ENCODE peak calls at places on chromosomes 6 and 20, in seven cellular contexts. L is cardiac muscle cell, Q is cardiac fibroblast, V is HFFc6, J is upper lobe of left lung, F is transverse colon, N is fibroblast of mammary gland. R is an unnamed sample.
A peak's percentile ranks its signal among the peaks of the same experiment; 100 is the strongest.

GRCh38 chr20:57560554-57561355 is at the start of gene PCK1:
- DNase-seq in L (peak; percentile 51), Q (peak; percentile 15), V (no peak), J (no peak), F (peak; percentile 96), N (peak; percentile 28), R (no peak)

GRCh38 chr6:28940294-28940858 is 16.6 kb upstream of the TRIM27 start:
- DNase-seq in L (no peak), Q (no peak), V (no peak), J (peak; percentile 53), F (peak; percentile 41), N (peak; percentile 49), R (peak; percentile 37)

GRCh38 chr20:46883847-46884246 is 10.8 kb upstream of the EYA2 start:
- DNase-seq in L (no peak), Q (no peak), V (no peak), J (no peak), F (no peak), N (no peak), R (no peak)

GRCh38 chr6:136984578-136984977 is 60.2 kb downstream of the IL20RA start:
- DNase-seq in L (no peak), Q (no peak), V (no peak), J (no peak), F (no peak), N (no peak), R (no peak)

GRCh38 chr20:8124639-8125038 is 7.4 kb upstream of the PLCB1 start:
- DNase-seq in L (peak; percentile 42), Q (peak; percentile 26), V (no peak), J (no peak), F (no peak), N (no peak), R (no peak)

GRCh38 chr6:55617272-55617671 is 38.3 kb upstream of the HMGCLL1 start:
- DNase-seq in L (peak; percentile 71), Q (peak; percentile 67), V (peak; percentile 3), J (no peak), F (no peak), N (peak; percentile 65), R (no peak)

GRCh38 chr6:158047120-158047518 is 65.5 kb downstream of the SYNJ2 start:
- DNase-seq in L (no peak), Q (no peak), V (peak; percentile 82), J (no peak), F (peak; percentile 56), N (peak; percentile 90), R (no peak)

GRCh38 chr6:111759836-111760785 is 113.1 kb downstream of the FYN start:
- DNase-seq in L (peak; percentile 94), Q (peak; percentile 90), V (no peak), J (no peak), F (no peak), N (peak; percentile 94), R (no peak)

GRCh38 chr6:116971959-116972358 is 94.9 kb downstream of the RFX6 start:
- DNase-seq in L (peak; percentile 51), Q (peak; percentile 44), V (peak; percentile 36), J (no peak), F (peak; percentile 17), N (peak; percentile 63), R (no peak)

GRCh38 chr20:19867074-19867473 is 109.0 kb downstream of the RIN2 start:
- DNase-seq in L (peak; percentile 62), Q (peak; percentile 26), V (no peak), J (no peak), F (no peak), N (peak; percentile 76), R (no peak)

GRCh38 chr6:81766482-81767069 is 14.1 kb upstream of the TENT5A start:
- DNase-seq in L (peak; percentile 95), Q (peak; percentile 93), V (peak; percentile 91), J (no peak), F (no peak), N (peak; percentile 97), R (no peak)

GRCh38 chr6:158934157-158934556 is 65.8 kb downstream of the RSPH3 start:
- DNase-seq in L (no peak), Q (no peak), V (no peak), J (no peak), F (no peak), N (no peak), R (no peak)

GRCh38 chr6:102204336-102204735 is 810.8 kb downstream of the GRIK2 start:
- DNase-seq in L (no peak), Q (no peak), V (no peak), J (no peak), F (no peak), N (no peak), R (no peak)

GRCh38 chr20:13382786-13383185 is 161.7 kb downstream of the ISM1 start:
- DNase-seq in L (no peak), Q (no peak), V (no peak), J (no peak), F (no peak), N (no peak), R (no peak)

GRCh38 chr20:25083773-25084615 is 2.1 kb upstream of the VSX1 start:
- DNase-seq in L (no peak), Q (no peak), V (no peak), J (no peak), F (peak; percentile 39), N (no peak), R (no peak)
- TF ChIP-seq CTCF in L (no peak), Q (no peak), V (peak; percentile 63), J (no peak), F (no peak), N (peak; percentile 33), R (no peak)

DNA sequence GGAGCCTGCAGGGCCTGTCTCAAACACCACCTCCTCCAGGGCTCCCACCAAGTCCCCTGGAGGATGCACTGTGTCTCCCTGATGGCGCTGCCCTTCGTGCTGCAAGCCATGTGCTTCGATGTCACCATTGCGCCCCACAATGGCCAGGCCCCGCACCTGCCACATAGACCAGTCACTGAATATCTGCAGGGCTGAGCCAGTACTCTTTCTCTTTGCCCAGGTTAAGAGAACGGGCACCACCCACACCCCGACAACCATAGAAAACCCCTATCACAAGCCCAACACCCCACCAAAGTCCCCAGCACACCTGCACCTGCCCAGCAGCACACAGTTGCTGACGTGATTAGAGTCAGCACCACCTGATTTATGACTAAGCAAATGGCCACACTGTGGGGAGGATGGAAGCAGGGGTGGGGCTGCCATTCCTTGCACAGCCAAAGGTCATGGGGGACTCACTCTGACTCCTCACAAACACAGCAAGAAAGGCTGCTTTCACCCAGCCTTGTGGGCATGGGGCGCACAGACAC is 104.3 kb downstream of the SLC23A2 start:
- DNase-seq in L (no peak), Q (no peak), V (no peak), J (no peak), F (no peak), N (peak; percentile 13), R (no peak)
- TF ChIP-seq CTCF in L (no peak), Q (no peak), V (no peak), J (no peak), F (no peak), N (no peak), R (no peak)

GRCh38 chr6:14117158-14118090 is at the start of gene CD83:
- DNase-seq in L (peak; percentile 48), Q (peak; percentile 25), V (no peak), J (peak; percentile 87), F (peak; percentile 80), N (peak; percentile 32), R (peak; percentile 91)
- TF ChIP-seq CTCF in L (peak; percentile 19), Q (no peak), V (peak; percentile 41), J (peak; percentile 11), F (no peak), N (no peak), R (no peak)

GRCh38 chr6:139156102-139156501 is 21.2 kb downstream of the HECA start:
- DNase-seq in L (no peak), Q (no peak), V (no peak), J (no peak), F (no peak), N (no peak), R (no peak)

GRCh38 chr6:139161817-139162284 is 27.0 kb downstream of the HECA start:
- DNase-seq in L (no peak), Q (no peak), V (no peak), J (no peak), F (no peak), N (no peak), R (peak; percentile 36)

GRCh38 chr6:139156571-139156970 is 21.7 kb downstream of the HECA start:
- DNase-seq in L (no peak), Q (no peak), V (no peak), J (no peak), F (no peak), N (peak; percentile 63), R (no peak)

GRCh38 chr6:139161169-139161568 is 26.3 kb downstream of the HECA start:
- DNase-seq in L (no peak), Q (no peak), V (no peak), J (peak; percentile 36), F (no peak), N (peak; percentile 61), R (no peak)

DNA sequence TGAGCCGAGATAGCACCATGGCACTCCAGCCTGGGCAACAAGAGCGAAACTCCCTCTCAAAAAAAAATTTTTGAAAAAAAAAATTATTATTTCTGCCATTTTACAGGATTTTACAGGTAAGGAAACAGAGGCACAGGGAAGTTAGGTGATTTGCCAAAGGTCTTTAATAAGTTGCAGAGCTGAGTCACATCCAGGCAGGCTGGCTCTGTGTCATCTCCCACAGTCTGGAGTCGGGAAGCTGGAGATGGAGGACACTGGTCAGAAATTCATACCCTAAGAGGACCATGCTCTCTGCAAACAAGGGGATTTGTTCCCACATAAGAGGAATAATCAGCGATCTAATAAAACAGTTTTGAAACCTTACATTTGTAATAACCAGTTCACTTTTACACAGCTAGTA is 24.1 kb downstream of the HECA start:
- DNase-seq in L (no peak), Q (no peak), V (no peak), J (no peak), F (no peak), N (peak; percentile 47), R (no peak)
- TF ChIP-seq CTCF in L (no peak), Q (no peak), V (no peak), J (no peak), F (no peak), N (no peak), R (no peak)

GRCh38 chr20:44912189-44912588 is 2.3 kb downstream of the PABPC1L start:
- DNase-seq in L (no peak), Q (no peak), V (no peak), J (no peak), F (no peak), N (no peak), R (no peak)

GRCh38 chr20:44908987-44909871 is 631 bp upstream of the PABPC1L start:
- DNase-seq in L (no peak), Q (no peak), V (no peak), J (no peak), F (no peak), N (no peak), R (no peak)

GRCh38 chr20:44910690-44911262 is 916 bp downstream of the PABPC1L start:
- DNase-seq in L (no peak), Q (no peak), V (no peak), J (no peak), F (no peak), N (no peak), R (no peak)

GRCh38 chr20:44909872-44910689 is at the start of gene PABPC1L:
- DNase-seq in L (peak; percentile 76), Q (peak; percentile 72), V (peak; percentile 51), J (peak; percentile 92), F (peak; percentile 80), N (peak; percentile 52), R (peak; percentile 72)

GRCh38 chr20:44911264-44911921 is 1.5 kb downstream of the PABPC1L start:
- DNase-seq in L (peak; percentile 77), Q (peak; percentile 71), V (peak; percentile 24), J (peak; percentile 89), F (peak; percentile 52), N (peak; percentile 53), R (no peak)
- TF ChIP-seq CTCF in L (peak; percentile 54), Q (peak; percentile 43), V (peak; percentile 76), J (peak; percentile 40), F (peak; percentile 28), N (peak; percentile 46), R (no peak)

GRCh38 chr6:140434761-140435160 is 1060.3 kb upstream of the CITED2 start:
- DNase-seq in L (no peak), Q (no peak), V (peak; percentile 20), J (no peak), F (no peak), N (peak; percentile 71), R (no peak)
- TF ChIP-seq CTCF in L (no peak), Q (no peak), V (no peak), J (no peak), F (no peak), N (no peak), R (no peak)

R was measured in activated B cell treated with CpG ODN at 0.5 μM for 24 hours.